ENCODE peak calls at places on chromosomes 4 and X, in eight cellular contexts. E is HCT116, W is mammary epithelial cell, G is neural progenitor cell, S is heart right ventricle, T is mesenchymal stem cell, P is lung, X is IMR-90. V is an unnamed sample. For H3K4me1, the result is how much of the 10 kb centered on the place peaks cover.

GRCh38 chr4:138826754-138827153 is 188.8 kb upstream of the NOCT start:
- DNase-seq in X (no peak), S (no peak), W (no peak), E (no peak), P (no peak), G (no peak), T (no peak), V (no peak)

GRCh38 chrX:123336666-123337065 is 152.6 kb downstream of the GRIA3 start:
- DNase-seq in P (no peak), E (no peak), T (no peak), X (no peak), S (no peak), G (no peak), W (peak), V (no peak)

GRCh38 chr4:137707626-137708025 is 175.3 kb upstream of the PCDH18 start:
- DNase-seq in T (peak), S (no peak), X (peak), W (peak), E (no peak), G (no peak), P (no peak), V (no peak)

GRCh38 chr4:40682298-40683101 is 52.8 kb upstream of the RBM47 start:
- DNase-seq in P (no peak), W (no peak), G (no peak), T (no peak), X (no peak), S (no peak), E (no peak), V (peak)

GRCh38 chr4:99658666-99659065 is 1.0 kb upstream of the C4orf54 start:
- DNase-seq in P (no peak), X (no peak), T (no peak), S (no peak), W (no peak), G (no peak), E (no peak), V (no peak)

GRCh38 chr4:185142911-185143595 is at the start of gene SLC25A4:
- DNase-seq in X (peak), W (peak), T (peak), P (peak), S (peak), E (peak), G (peak), V (peak)

GRCh38 chrX:50613846-50614245 is 143.2 kb upstream of the DGKK start:
- DNase-seq in E (no peak), X (peak), P (no peak), W (peak), T (no peak), G (no peak), S (no peak), V (no peak)

GRCh38 chrX:135625995-135626394 is 87.4 kb upstream of the CT45A1 start:
- DNase-seq in S (no peak), T (peak), X (no peak), G (peak), W (no peak), P (no peak), E (peak), V (no peak)

GRCh38 chr4:145786261-145786660 is 106.3 kb downstream of the C4orf51 start:
- DNase-seq in G (no peak), X (no peak), S (no peak), E (no peak), P (no peak), T (no peak), W (no peak), V (no peak)

GRCh38 chr4:46830971-46831454 is 78.0 kb downstream of the COX7B2 start:
- DNase-seq in P (no peak), X (no peak), G (no peak), S (no peak), W (no peak), T (no peak), E (no peak), V (no peak)

GRCh38 chr4:22500128-22500611 is 15.7 kb downstream of the ADGRA3 start:
- DNase-seq in S (peak), E (no peak), X (no peak), W (peak), T (no peak), G (no peak), P (peak), V (peak)

GRCh38 chr4:53489279-53489889 is 101.9 kb downstream of the LNX1 start:
- DNase-seq in P (no peak), E (no peak), G (no peak), S (no peak), X (peak), W (peak), T (peak), V (no peak)

GRCh38 chr4:61921890-61922289 is 721.8 kb downstream of the ADGRL3 start:
- DNase-seq in T (no peak), W (no peak), G (no peak), S (no peak), E (no peak), X (no peak), P (no peak), V (no peak)
- H3K27ac ChIP-seq in T (no peak), W (no peak), G (no peak), S (no peak), E (no peak), X (no peak), P (no peak), V (no peak)

GRCh38 chrX:41095962-41096955 is 11.0 kb downstream of the USP9X start:
- DNase-seq in P (no peak), X (no peak), T (peak), G (peak), W (no peak), E (no peak), S (no peak), V (no peak)
- H3K4me1 ChIP-seq in P (under half), X (under half), T (under half), G (under half), W (under half), E (under half), S (under half), V (under half)

GRCh38 chr4:183163135-183163534 is 64.1 kb downstream of the WWC2 start:
- DNase-seq in S (no peak), T (peak), G (no peak), X (no peak), P (no peak), E (no peak), W (no peak), V (no peak)

GRCh38 chr4:183170894-183171293 is 71.8 kb downstream of the WWC2 start:
- DNase-seq in X (no peak), P (no peak), T (no peak), S (no peak), W (no peak), E (no peak), G (no peak), V (no peak)

GRCh38 chr4:183165371-183165770 is 66.3 kb downstream of the WWC2 start:
- DNase-seq in G (no peak), P (no peak), T (no peak), E (no peak), S (no peak), W (no peak), X (peak), V (no peak)

GRCh38 chr4:183161630-183162029 is 62.6 kb downstream of the WWC2 start:
- DNase-seq in E (no peak), X (no peak), T (no peak), W (no peak), S (no peak), G (no peak), P (no peak), V (no peak)

DNA sequence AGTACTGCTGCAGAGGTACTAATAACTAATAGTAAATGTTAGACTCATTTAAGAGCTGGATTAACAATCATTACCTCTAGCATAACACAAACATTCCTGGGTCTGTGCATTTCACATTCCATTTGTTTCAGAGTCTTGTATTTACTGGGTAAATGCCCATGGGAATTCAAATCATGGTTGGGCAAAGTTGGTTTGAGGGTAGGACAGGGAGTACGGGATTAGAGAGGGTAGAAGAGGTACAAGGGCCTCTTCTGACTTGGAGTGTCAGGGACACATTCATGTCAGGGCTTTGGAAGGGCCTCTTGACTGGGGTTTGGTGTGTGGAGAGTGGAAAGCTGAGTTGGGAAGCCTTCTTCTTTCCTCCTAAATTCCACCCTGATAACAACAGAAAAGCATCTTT is 65.9 kb downstream of the WWC2 start:
- DNase-seq in E (no peak), W (no peak), T (no peak), G (no peak), P (peak), S (no peak), X (no peak), V (no peak)
- H3K27ac ChIP-seq in E (no peak), W (no peak), T (peak), G (no peak), P (no peak), S (peak), X (peak), V (no peak)

DNA sequence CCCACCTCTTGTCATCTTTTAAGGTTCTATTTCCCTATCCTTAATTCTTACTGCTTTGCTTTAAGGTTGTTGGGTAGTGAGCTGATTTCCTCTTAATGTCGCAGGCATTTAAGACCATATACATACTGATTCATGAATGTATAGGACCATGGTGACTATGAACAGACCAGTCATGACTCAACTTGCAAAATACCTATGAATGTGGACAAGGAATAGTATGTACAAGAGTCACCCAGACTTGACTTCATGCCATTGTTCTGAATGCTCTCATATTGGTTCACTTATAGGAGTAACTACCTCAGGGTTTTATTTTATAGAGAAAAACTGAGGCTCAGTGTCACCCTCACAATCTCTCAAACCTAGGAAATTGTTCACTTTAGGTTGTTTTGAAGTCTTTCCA is 44.3 kb downstream of the CCNG2 start:
- DNase-seq in T (no peak), X (peak), P (no peak), E (no peak), S (no peak), G (no peak), W (peak), V (no peak)
- H3K4me1 ChIP-seq in T (under half), X (under half), P (under half), E (under half), S (under half), G (under half), W (under half), V (under half)

GRCh38 chr4:141153751-141154510 is 20.7 kb upstream of the RNF150 start:
- DNase-seq in S (peak), P (no peak), W (no peak), G (no peak), T (peak), X (peak), E (no peak), V (no peak)

GRCh38 chr4:141158219-141158618 is 24.9 kb upstream of the RNF150 start:
- DNase-seq in E (peak), P (no peak), G (peak), X (peak), T (peak), S (no peak), W (no peak), V (peak)

GRCh38 chr4:141155586-141155985 is 22.3 kb upstream of the RNF150 start:
- DNase-seq in T (no peak), X (no peak), E (no peak), G (no peak), W (peak), P (no peak), S (no peak), V (no peak)

GRCh38 chr4:141154725-141155124 is 21.5 kb upstream of the RNF150 start:
- DNase-seq in W (no peak), P (no peak), S (no peak), E (no peak), G (no peak), T (no peak), X (peak), V (no peak)
- H3K27ac ChIP-seq in W (no peak), P (peak), S (no peak), E (no peak), G (no peak), T (no peak), X (no peak), V (no peak)

V was measured in small intestine.